ENCODE peak calls at places on chromosomes 12 and 14, in four cellular contexts. One of them, this sample, is unnamed.
A peak's percentile ranks its signal among the peaks of the same experiment; 100 is the strongest.

GRCh38 chr14:95609398-95609990 is 74.6 kb downstream of the GLRX5 start:
- DNase-seq in stimulated activated CD4-positive, alpha-beta T cell treated with anti-CD3 and anti-CD28 coated beads, Interleukin-4, amount 100 ng/mL, for 24 hours: no peak
- DNase-seq in hepatocyte: peak; percentile 76
- DNase-seq in T47D: peak; percentile 28
- DNase-seq in this sample: no peak

GRCh38 chr12:49623142-49623899 is at the start of gene PRPF40B:
- DNase-seq in stimulated activated CD4-positive, alpha-beta T cell treated with anti-CD3 and anti-CD28 coated beads, Interleukin-4, amount 100 ng/mL, for 24 hours: peak; percentile 81
- DNase-seq in hepatocyte: peak; percentile 95
- DNase-seq in T47D: peak; percentile 97
- DNase-seq in this sample: peak; percentile 88

GRCh38 chr12:11882301-11883019 is 188.3 kb upstream of the BCL2L14 start:
- DNase-seq in stimulated activated CD4-positive, alpha-beta T cell treated with anti-CD3 and anti-CD28 coated beads, Interleukin-4, amount 100 ng/mL, for 24 hours: no peak
- DNase-seq in hepatocyte: no peak
- DNase-seq in T47D: no peak
- DNase-seq in this sample: no peak

GRCh38 chr12:49039421-49040363 is 20.9 kb downstream of the KMT2D start:
- DNase-seq in stimulated activated CD4-positive, alpha-beta T cell treated with anti-CD3 and anti-CD28 coated beads, Interleukin-4, amount 100 ng/mL, for 24 hours: no peak
- DNase-seq in hepatocyte: no peak
- DNase-seq in T47D: no peak
- DNase-seq in this sample: no peak

GRCh38 chr12:101564912-101565311 is 29.9 kb upstream of the MYBPC1 start:
- DNase-seq in stimulated activated CD4-positive, alpha-beta T cell treated with anti-CD3 and anti-CD28 coated beads, Interleukin-4, amount 100 ng/mL, for 24 hours: no peak
- DNase-seq in hepatocyte: no peak
- DNase-seq in T47D: no peak
- DNase-seq in this sample: no peak

GRCh38 chr12:22234561-22234960 is 99.9 kb downstream of the ST8SIA1 start:
- DNase-seq in stimulated activated CD4-positive, alpha-beta T cell treated with anti-CD3 and anti-CD28 coated beads, Interleukin-4, amount 100 ng/mL, for 24 hours: no peak
- DNase-seq in hepatocyte: no peak
- DNase-seq in T47D: no peak
- DNase-seq in this sample: no peak

GRCh38 chr12:27711957-27712356 is 1.3 kb downstream of the MRPS35 start:
- DNase-seq in stimulated activated CD4-positive, alpha-beta T cell treated with anti-CD3 and anti-CD28 coated beads, Interleukin-4, amount 100 ng/mL, for 24 hours: no peak
- DNase-seq in hepatocyte: no peak
- DNase-seq in T47D: no peak
- DNase-seq in this sample: no peak

GRCh38 chr12:15931590-15932053 is 20.5 kb downstream of the DERA start:
- DNase-seq in stimulated activated CD4-positive, alpha-beta T cell treated with anti-CD3 and anti-CD28 coated beads, Interleukin-4, amount 100 ng/mL, for 24 hours: no peak
- DNase-seq in hepatocyte: no peak
- DNase-seq in T47D: no peak
- DNase-seq in this sample: no peak

GRCh38 chr14:55327179-55327578 is 56.0 kb downstream of the FBXO34 start:
- DNase-seq in stimulated activated CD4-positive, alpha-beta T cell treated with anti-CD3 and anti-CD28 coated beads, Interleukin-4, amount 100 ng/mL, for 24 hours: no peak
- DNase-seq in hepatocyte: no peak
- DNase-seq in T47D: no peak
- DNase-seq in this sample: no peak

GRCh38 chr12:51818567-51819300 is 29.8 kb downstream of the FIGNL2 start:
- DNase-seq in stimulated activated CD4-positive, alpha-beta T cell treated with anti-CD3 and anti-CD28 coated beads, Interleukin-4, amount 100 ng/mL, for 24 hours: no peak
- DNase-seq in hepatocyte: no peak
- DNase-seq in T47D: no peak
- DNase-seq in this sample: no peak

GRCh38 chr14:51868405-51868804 is 8.0 kb downstream of the GNG2 start:
- DNase-seq in stimulated activated CD4-positive, alpha-beta T cell treated with anti-CD3 and anti-CD28 coated beads, Interleukin-4, amount 100 ng/mL, for 24 hours: no peak
- DNase-seq in hepatocyte: no peak
- DNase-seq in T47D: no peak
- DNase-seq in this sample: no peak

GRCh38 chr12:47244730-47245285 is 165.0 kb upstream of the AMIGO2 start:
- DNase-seq in stimulated activated CD4-positive, alpha-beta T cell treated with anti-CD3 and anti-CD28 coated beads, Interleukin-4, amount 100 ng/mL, for 24 hours: no peak
- DNase-seq in hepatocyte: no peak
- DNase-seq in T47D: no peak
- DNase-seq in this sample: no peak

GRCh38 chr14:94113908-94114588 is 3.5 kb downstream of the IFI27 start:
- DNase-seq in stimulated activated CD4-positive, alpha-beta T cell treated with anti-CD3 and anti-CD28 coated beads, Interleukin-4, amount 100 ng/mL, for 24 hours: no peak
- DNase-seq in hepatocyte: no peak
- DNase-seq in T47D: no peak
- DNase-seq in this sample: no peak

GRCh38 chr12:124761876-124762275 is 101.8 kb downstream of the SCARB1 start:
- DNase-seq in stimulated activated CD4-positive, alpha-beta T cell treated with anti-CD3 and anti-CD28 coated beads, Interleukin-4, amount 100 ng/mL, for 24 hours: peak; percentile 39
- DNase-seq in hepatocyte: no peak
- DNase-seq in T47D: no peak
- DNase-seq in this sample: no peak

GRCh38 chr14:93232159-93232558 is 25.1 kb downstream of the UBR7 start:
- DNase-seq in stimulated activated CD4-positive, alpha-beta T cell treated with anti-CD3 and anti-CD28 coated beads, Interleukin-4, amount 100 ng/mL, for 24 hours: no peak
- DNase-seq in hepatocyte: no peak
- DNase-seq in T47D: no peak
- DNase-seq in this sample: no peak

GRCh38 chr12:132572106-132572505 is 38.3 kb downstream of the LRCOL1 start:
- DNase-seq in stimulated activated CD4-positive, alpha-beta T cell treated with anti-CD3 and anti-CD28 coated beads, Interleukin-4, amount 100 ng/mL, for 24 hours: no peak
- DNase-seq in hepatocyte: peak; percentile 41
- DNase-seq in T47D: no peak
- DNase-seq in this sample: no peak

GRCh38 chr12:111870216-111870615 is 28.2 kb downstream of the MAPKAPK5 start:
- DNase-seq in stimulated activated CD4-positive, alpha-beta T cell treated with anti-CD3 and anti-CD28 coated beads, Interleukin-4, amount 100 ng/mL, for 24 hours: no peak
- DNase-seq in hepatocyte: no peak
- DNase-seq in T47D: no peak
- DNase-seq in this sample: no peak

This sample was measured in activated CD8-positive, alpha-beta memory T cell treated with anti-CD3 and anti-CD28 coated beads, Interleukin-2, amount 10 ng/mL, durations not matched to agents 7 days and 5 days.